ENCODE peak calls at places on chromosome 10, in ten cellular contexts. One of them, this sample, is unnamed.

GRCh38 chr10:119296703-119297102 is 89.3 kb downstream of the GRK5 start:
- DNase-seq in cardiac fibroblast: no peak
- DNase-seq in BE2C: no peak
- DNase-seq in mammary epithelial cell: no peak
- DNase-seq in PC-9: no peak
- DNase-seq in Panc1: no peak
- DNase-seq in heart left ventricle: peak
- DNase-seq in AG04450: no peak
- DNase-seq in cardiac muscle cell: no peak
- DNase-seq in A549: no peak
- DNase-seq in this sample: no peak

GRCh38 chr10:79179404-79180309 is 110.9 kb downstream of the ZMIZ1 start:
- DNase-seq in heart left ventricle: no peak
- DNase-seq in Panc1: no peak
- DNase-seq in mammary epithelial cell: no peak
- DNase-seq in A549: no peak
- DNase-seq in AG04450: no peak
- DNase-seq in cardiac muscle cell: no peak
- DNase-seq in cardiac fibroblast: no peak
- DNase-seq in PC-9: no peak
- DNase-seq in BE2C: peak
- DNase-seq in this sample: peak

GRCh38 chr10:97771055-97771811 is 566 bp downstream of the SFRP5 start:
- DNase-seq in PC-9: no peak
- DNase-seq in heart left ventricle: no peak
- DNase-seq in cardiac fibroblast: peak
- DNase-seq in cardiac muscle cell: peak
- DNase-seq in AG04450: no peak
- DNase-seq in BE2C: peak
- DNase-seq in mammary epithelial cell: peak
- DNase-seq in Panc1: no peak
- DNase-seq in A549: peak
- DNase-seq in this sample: peak

GRCh38 chr10:78991187-78991586 is 77.6 kb upstream of the ZMIZ1 start:
- DNase-seq in heart left ventricle: no peak
- DNase-seq in PC-9: peak
- DNase-seq in cardiac muscle cell: no peak
- DNase-seq in mammary epithelial cell: peak
- DNase-seq in A549: no peak
- DNase-seq in cardiac fibroblast: no peak
- DNase-seq in Panc1: peak
- DNase-seq in AG04450: no peak
- DNase-seq in BE2C: no peak
- DNase-seq in this sample: no peak

GRCh38 chr10:130804778-130805634 is 506.5 kb downstream of the TCERG1L start:
- DNase-seq in A549: no peak
- DNase-seq in AG04450: no peak
- DNase-seq in PC-9: no peak
- DNase-seq in heart left ventricle: no peak
- DNase-seq in Panc1: no peak
- DNase-seq in cardiac muscle cell: no peak
- DNase-seq in mammary epithelial cell: no peak
- DNase-seq in BE2C: no peak
- DNase-seq in cardiac fibroblast: no peak
- DNase-seq in this sample: no peak

GRCh38 chr10:96319754-96320514 is 15.7 kb downstream of the DNTT start:
- DNase-seq in mammary epithelial cell: no peak
- DNase-seq in BE2C: no peak
- DNase-seq in A549: peak
- DNase-seq in heart left ventricle: no peak
- DNase-seq in Panc1: no peak
- DNase-seq in PC-9: no peak
- DNase-seq in AG04450: no peak
- DNase-seq in cardiac fibroblast: no peak
- DNase-seq in cardiac muscle cell: no peak
- DNase-seq in this sample: no peak

GRCh38 chr10:47218803-47219202 is 81.2 kb upstream of the GDF10 start:
- DNase-seq in PC-9: no peak
- DNase-seq in cardiac muscle cell: no peak
- DNase-seq in BE2C: no peak
- DNase-seq in cardiac fibroblast: no peak
- DNase-seq in Panc1: no peak
- DNase-seq in heart left ventricle: no peak
- DNase-seq in AG04450: no peak
- DNase-seq in A549: no peak
- DNase-seq in mammary epithelial cell: no peak
- DNase-seq in this sample: no peak

GRCh38 chr10:42999385-43000020 is 77.4 kb upstream of the RET start:
- DNase-seq in cardiac fibroblast: no peak
- DNase-seq in PC-9: no peak
- DNase-seq in cardiac muscle cell: no peak
- DNase-seq in A549: no peak
- DNase-seq in AG04450: no peak
- DNase-seq in mammary epithelial cell: no peak
- DNase-seq in Panc1: no peak
- DNase-seq in heart left ventricle: no peak
- DNase-seq in BE2C: no peak
- DNase-seq in this sample: no peak

GRCh38 chr10:113213041-113213440 is 263.0 kb downstream of the TCF7L2 start:
- DNase-seq in heart left ventricle: no peak
- DNase-seq in PC-9: no peak
- DNase-seq in cardiac fibroblast: no peak
- DNase-seq in mammary epithelial cell: peak
- DNase-seq in BE2C: no peak
- DNase-seq in A549: no peak
- DNase-seq in Panc1: no peak
- DNase-seq in cardiac muscle cell: no peak
- DNase-seq in AG04450: no peak
- DNase-seq in this sample: no peak

GRCh38 chr10:113221756-113222168 is 271.7 kb downstream of the TCF7L2 start:
- DNase-seq in AG04450: no peak
- DNase-seq in PC-9: no peak
- DNase-seq in heart left ventricle: no peak
- DNase-seq in BE2C: peak
- DNase-seq in cardiac muscle cell: no peak
- DNase-seq in Panc1: no peak
- DNase-seq in cardiac fibroblast: no peak
- DNase-seq in A549: peak
- DNase-seq in mammary epithelial cell: no peak
- DNase-seq in this sample: no peak

GRCh38 chr10:113219446-113219845 is 269.4 kb downstream of the TCF7L2 start:
- DNase-seq in cardiac muscle cell: no peak
- DNase-seq in mammary epithelial cell: no peak
- DNase-seq in cardiac fibroblast: no peak
- DNase-seq in BE2C: no peak
- DNase-seq in Panc1: no peak
- DNase-seq in heart left ventricle: no peak
- DNase-seq in A549: no peak
- DNase-seq in AG04450: no peak
- DNase-seq in PC-9: no peak
- DNase-seq in this sample: no peak

GRCh38 chr10:113214331-113214730 is 264.3 kb downstream of the TCF7L2 start:
- DNase-seq in cardiac fibroblast: no peak
- DNase-seq in Panc1: no peak
- DNase-seq in PC-9: no peak
- DNase-seq in cardiac muscle cell: no peak
- DNase-seq in BE2C: no peak
- DNase-seq in AG04450: no peak
- DNase-seq in A549: no peak
- DNase-seq in mammary epithelial cell: no peak
- DNase-seq in heart left ventricle: no peak
- DNase-seq in this sample: no peak

DNA sequence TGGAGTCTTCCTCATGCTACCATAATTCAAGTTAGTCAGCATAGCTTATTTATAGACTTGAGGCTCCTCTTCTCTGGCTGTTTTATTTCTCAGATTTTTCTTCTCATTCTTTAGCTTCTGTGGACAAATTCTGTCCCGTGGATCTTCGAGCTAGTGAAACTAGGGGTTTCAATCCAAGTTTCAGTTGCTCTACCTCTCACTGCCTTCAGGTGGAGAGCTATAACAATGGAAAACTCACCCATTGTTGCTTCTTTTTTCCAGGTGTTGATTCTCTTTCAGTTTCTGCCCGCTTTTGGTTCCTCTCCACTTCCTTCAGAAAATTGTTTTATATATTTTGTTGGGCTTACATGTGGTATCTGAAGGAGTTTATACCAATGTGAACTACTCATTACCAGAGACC is 266.0 kb downstream of the TCF7L2 start:
- DNase-seq in A549: peak
- DNase-seq in cardiac muscle cell: no peak
- DNase-seq in heart left ventricle: no peak
- DNase-seq in Panc1: no peak
- DNase-seq in mammary epithelial cell: peak
- DNase-seq in PC-9: no peak
- DNase-seq in cardiac fibroblast: no peak
- DNase-seq in AG04450: no peak
- DNase-seq in BE2C: no peak
- DNase-seq in this sample: no peak
- TF ChIP-seq CTCF in A549: peak
- TF ChIP-seq CTCF in cardiac muscle cell: no peak
- TF ChIP-seq CTCF in heart left ventricle: no peak
- TF ChIP-seq CTCF in Panc1: peak
- TF ChIP-seq CTCF in mammary epithelial cell: peak
- TF ChIP-seq CTCF in PC-9: peak
- TF ChIP-seq CTCF in cardiac fibroblast: no peak
- TF ChIP-seq CTCF in AG04450: no peak
- TF ChIP-seq CTCF in BE2C: peak
- TF ChIP-seq CTCF in this sample: no peak

GRCh38 chr10:33459597-33459996 is 125.1 kb upstream of the NRP1 start:
- DNase-seq in PC-9: no peak
- DNase-seq in Panc1: no peak
- DNase-seq in AG04450: no peak
- DNase-seq in mammary epithelial cell: peak
- DNase-seq in A549: no peak
- DNase-seq in cardiac fibroblast: no peak
- DNase-seq in cardiac muscle cell: no peak
- DNase-seq in BE2C: no peak
- DNase-seq in heart left ventricle: no peak
- DNase-seq in this sample: no peak

GRCh38 chr10:33461295-33461640 is 126.8 kb upstream of the NRP1 start:
- DNase-seq in BE2C: no peak
- DNase-seq in Panc1: no peak
- DNase-seq in AG04450: no peak
- DNase-seq in cardiac muscle cell: peak
- DNase-seq in heart left ventricle: no peak
- DNase-seq in mammary epithelial cell: no peak
- DNase-seq in PC-9: no peak
- DNase-seq in A549: no peak
- DNase-seq in cardiac fibroblast: no peak
- DNase-seq in this sample: no peak

GRCh38 chr10:33465747-33466146 is 131.3 kb upstream of the NRP1 start:
- DNase-seq in cardiac fibroblast: peak
- DNase-seq in AG04450: no peak
- DNase-seq in cardiac muscle cell: no peak
- DNase-seq in Panc1: no peak
- DNase-seq in BE2C: no peak
- DNase-seq in A549: no peak
- DNase-seq in heart left ventricle: no peak
- DNase-seq in mammary epithelial cell: no peak
- DNase-seq in PC-9: no peak
- DNase-seq in this sample: no peak

GRCh38 chr10:33460461-33461294 is 126.2 kb upstream of the NRP1 start:
- DNase-seq in heart left ventricle: peak
- DNase-seq in cardiac muscle cell: peak
- DNase-seq in PC-9: no peak
- DNase-seq in AG04450: no peak
- DNase-seq in mammary epithelial cell: no peak
- DNase-seq in BE2C: peak
- DNase-seq in cardiac fibroblast: peak
- DNase-seq in Panc1: no peak
- DNase-seq in A549: no peak
- DNase-seq in this sample: no peak

GRCh38 chr10:33463011-33463410 is 128.5 kb upstream of the NRP1 start:
- DNase-seq in heart left ventricle: no peak
- DNase-seq in mammary epithelial cell: no peak
- DNase-seq in A549: no peak
- DNase-seq in PC-9: no peak
- DNase-seq in BE2C: no peak
- DNase-seq in Panc1: no peak
- DNase-seq in AG04450: no peak
- DNase-seq in cardiac fibroblast: no peak
- DNase-seq in cardiac muscle cell: no peak
- DNase-seq in this sample: no peak
- TF ChIP-seq CTCF in heart left ventricle: no peak
- TF ChIP-seq CTCF in mammary epithelial cell: no peak
- TF ChIP-seq CTCF in A549: no peak
- TF ChIP-seq CTCF in PC-9: no peak
- TF ChIP-seq CTCF in BE2C: no peak
- TF ChIP-seq CTCF in Panc1: no peak
- TF ChIP-seq CTCF in AG04450: no peak
- TF ChIP-seq CTCF in cardiac fibroblast: no peak
- TF ChIP-seq CTCF in cardiac muscle cell: no peak
- TF ChIP-seq CTCF in this sample: no peak

GRCh38 chr10:132943555-132944404 is 1.4 kb upstream of the CFAP46 start:
- DNase-seq in cardiac fibroblast: no peak
- DNase-seq in AG04450: no peak
- DNase-seq in mammary epithelial cell: no peak
- DNase-seq in PC-9: no peak
- DNase-seq in heart left ventricle: no peak
- DNase-seq in BE2C: no peak
- DNase-seq in A549: no peak
- DNase-seq in cardiac muscle cell: no peak
- DNase-seq in Panc1: no peak
- DNase-seq in this sample: no peak

GRCh38 chr10:132940791-132941465 is 1.4 kb downstream of the CFAP46 start:
- DNase-seq in cardiac fibroblast: no peak
- DNase-seq in PC-9: no peak
- DNase-seq in mammary epithelial cell: no peak
- DNase-seq in cardiac muscle cell: no peak
- DNase-seq in BE2C: no peak
- DNase-seq in Panc1: no peak
- DNase-seq in heart left ventricle: no peak
- DNase-seq in AG04450: no peak
- DNase-seq in A549: no peak
- DNase-seq in this sample: no peak

GRCh38 chr10:132941640-132942051 is 724 bp downstream of the CFAP46 start:
- DNase-seq in mammary epithelial cell: no peak
- DNase-seq in A549: no peak
- DNase-seq in BE2C: no peak
- DNase-seq in AG04450: no peak
- DNase-seq in Panc1: no peak
- DNase-seq in cardiac fibroblast: no peak
- DNase-seq in PC-9: no peak
- DNase-seq in cardiac muscle cell: no peak
- DNase-seq in heart left ventricle: no peak
- DNase-seq in this sample: no peak

GRCh38 chr10:132942740-132943554 is 577 bp upstream of the CFAP46 start:
- DNase-seq in Panc1: no peak
- DNase-seq in BE2C: no peak
- DNase-seq in cardiac fibroblast: no peak
- DNase-seq in AG04450: no peak
- DNase-seq in mammary epithelial cell: no peak
- DNase-seq in PC-9: no peak
- DNase-seq in A549: peak
- DNase-seq in heart left ventricle: no peak
- DNase-seq in cardiac muscle cell: no peak
- DNase-seq in this sample: no peak

GRCh38 chr10:132942101-132942739 is at the start of gene CFAP46:
- DNase-seq in cardiac fibroblast: peak
- DNase-seq in AG04450: no peak
- DNase-seq in Panc1: no peak
- DNase-seq in A549: peak
- DNase-seq in BE2C: peak
- DNase-seq in heart left ventricle: peak
- DNase-seq in cardiac muscle cell: peak
- DNase-seq in mammary epithelial cell: no peak
- DNase-seq in PC-9: no peak
- DNase-seq in this sample: peak
- TF ChIP-seq CTCF in cardiac fibroblast: no peak
- TF ChIP-seq CTCF in AG04450: no peak
- TF ChIP-seq CTCF in Panc1: peak
- TF ChIP-seq CTCF in A549: no peak
- TF ChIP-seq CTCF in BE2C: no peak
- TF ChIP-seq CTCF in heart left ventricle: no peak
- TF ChIP-seq CTCF in cardiac muscle cell: no peak
- TF ChIP-seq CTCF in mammary epithelial cell: no peak
- TF ChIP-seq CTCF in PC-9: no peak
- TF ChIP-seq CTCF in this sample: no peak

DNA sequence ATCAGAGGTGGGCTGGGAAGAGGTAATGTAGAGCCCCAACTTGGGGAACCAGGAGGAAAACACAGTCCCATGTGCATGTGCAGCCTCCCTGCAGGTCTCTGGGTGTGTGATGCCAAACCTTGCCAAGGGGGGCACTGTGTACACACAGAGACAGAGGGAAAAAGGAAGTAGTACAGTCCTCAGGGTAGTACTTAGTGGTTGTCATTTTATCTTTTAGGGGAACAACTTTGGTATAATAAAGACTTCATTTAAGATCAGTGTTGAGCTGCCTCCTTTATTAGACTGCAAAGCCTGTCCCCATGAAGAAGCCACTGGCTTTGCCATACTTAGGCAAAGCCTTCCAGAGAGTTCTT is 151.8 kb downstream of the CDH23 start:
- DNase-seq in heart left ventricle: no peak
- DNase-seq in mammary epithelial cell: no peak
- DNase-seq in A549: peak
- DNase-seq in BE2C: peak
- DNase-seq in PC-9: no peak
- DNase-seq in Panc1: no peak
- DNase-seq in cardiac fibroblast: peak
- DNase-seq in AG04450: no peak
- DNase-seq in cardiac muscle cell: no peak
- DNase-seq in this sample: no peak
- TF ChIP-seq CTCF in heart left ventricle: peak
- TF ChIP-seq CTCF in mammary epithelial cell: peak
- TF ChIP-seq CTCF in A549: peak
- TF ChIP-seq CTCF in BE2C: peak
- TF ChIP-seq CTCF in PC-9: peak
- TF ChIP-seq CTCF in Panc1: no peak
- TF ChIP-seq CTCF in cardiac fibroblast: peak
- TF ChIP-seq CTCF in AG04450: peak
- TF ChIP-seq CTCF in cardiac muscle cell: peak
- TF ChIP-seq CTCF in this sample: peak